ENCODE peak calls at places on chromosome 19, in six cellular contexts. R is GM12891, V is K562, P is HepG2, X is H1, I is GM12878. J is an unnamed sample.

GRCh38 chr19:22502766-22503165 is 80.6 kb upstream of the ZNF98 start:
- DNase-seq in X (no peak), I (no peak), P (no peak), V (no peak), R (no peak), J (no peak)

GRCh38 chr19:10544753-10545251 is 1.1 kb downstream of the ATG4D start:
- DNase-seq in X (no peak), R (no peak), I (no peak), P (no peak), V (peak; percentile 25), J (no peak)

GRCh38 chr19:6531956-6532243 is 1.1 kb downstream of the TNFSF9 start:
- DNase-seq in X (no peak), R (no peak), P (no peak), I (no peak), V (no peak), J (no peak)

GRCh38 chr19:33175886-33176669 is 18.1 kb upstream of the LRP3 start:
- DNase-seq in X (no peak), V (peak; percentile 34), I (no peak), R (no peak), P (peak; percentile 61), J (no peak)

GRCh38 chr19:5932593-5933262 is 18.7 kb downstream of the CAPS start:
- DNase-seq in V (no peak), P (no peak), X (no peak), I (no peak), R (no peak), J (no peak)

GRCh38 chr19:12666305-12667048 is at the start of the genes MAN2B1 and WDR83:
- DNase-seq in X (no peak), R (peak; percentile 89), V (peak; percentile 96), P (peak; percentile 65), I (no peak), J (peak; percentile 96)

GRCh38 chr19:10852098-10852800 is 4.0 kb downstream of the C19orf38 start:
- DNase-seq in I (no peak), V (no peak), R (no peak), P (peak; percentile 63), X (no peak), J (no peak)

GRCh38 chr19:14089412-14089661 is 1.2 kb downstream of the SAMD1 start:
- DNase-seq in R (no peak), P (no peak), V (no peak), X (no peak), I (no peak), J (no peak)

GRCh38 chr19:32917612-32917996 is 48.0 kb upstream of the SLC7A9 start:
- DNase-seq in I (no peak), X (no peak), V (no peak), P (no peak), R (no peak), J (no peak)

GRCh38 chr19:38277969-38278680 is 13.8 kb downstream of the SPINT2 start:
- DNase-seq in X (no peak), R (no peak), V (no peak), P (no peak), I (no peak), J (no peak)

GRCh38 chr19:13842294-13843103 is 34.4 kb upstream of the NANOS3 start:
- DNase-seq in R (peak; percentile 64), I (no peak), V (peak; percentile 89), X (no peak), P (no peak), J (peak; percentile 71)

GRCh38 chr19:48568345-48568886 is 16.4 kb downstream of the SULT2B1 start:
- DNase-seq in X (no peak), V (peak; percentile 52), P (peak; percentile 61), R (no peak), I (no peak), J (no peak)

GRCh38 chr19:3129112-3129511 is 6.7 kb upstream of the GNA15 start:
- DNase-seq in P (peak; percentile 35), X (no peak), I (no peak), V (no peak), R (no peak), J (no peak)

GRCh38 chr19:39951686-39952085 is 17.3 kb upstream of the FCGBP start:
- DNase-seq in V (no peak), P (no peak), I (no peak), X (no peak), R (no peak), J (no peak)

GRCh38 chr19:47598407-47599349 is 10.3 kb upstream of the BICRA start:
- DNase-seq in X (peak; percentile 86), P (peak; percentile 33), V (no peak), I (no peak), R (no peak), J (no peak)

GRCh38 chr19:39341122-39341719 is 1.0 kb upstream of the SAMD4B start:
- DNase-seq in R (no peak), P (no peak), V (peak; percentile 34), X (no peak), I (no peak), J (no peak)

GRCh38 chr19:39971380-39971841 is 446 bp downstream of the PSMC4 start:
- DNase-seq in V (peak; percentile 37), P (no peak), I (no peak), X (no peak), R (no peak), J (no peak)

GRCh38 chr19:42297034-42297433 is 4.9 kb upstream of the PRR19 start:
- DNase-seq in P (no peak), R (no peak), V (no peak), I (no peak), X (no peak), J (no peak)

GRCh38 chr19:33114302-33114701 is 17.6 kb upstream of the WDR88 start:
- DNase-seq in P (no peak), R (no peak), X (no peak), V (no peak), I (no peak), J (no peak)

GRCh38 chr19:6108721-6109633 is 1.3 kb downstream of the RFX2 start:
- DNase-seq in I (no peak), R (no peak), P (no peak), X (no peak), V (peak; percentile 44), J (no peak)

GRCh38 chr19:20039203-20039723 is at the start of gene ZNF682:
- DNase-seq in I (no peak), X (peak; percentile 93), R (peak; percentile 56), V (peak; percentile 37), P (peak; percentile 84), J (peak; percentile 54)

DNA sequence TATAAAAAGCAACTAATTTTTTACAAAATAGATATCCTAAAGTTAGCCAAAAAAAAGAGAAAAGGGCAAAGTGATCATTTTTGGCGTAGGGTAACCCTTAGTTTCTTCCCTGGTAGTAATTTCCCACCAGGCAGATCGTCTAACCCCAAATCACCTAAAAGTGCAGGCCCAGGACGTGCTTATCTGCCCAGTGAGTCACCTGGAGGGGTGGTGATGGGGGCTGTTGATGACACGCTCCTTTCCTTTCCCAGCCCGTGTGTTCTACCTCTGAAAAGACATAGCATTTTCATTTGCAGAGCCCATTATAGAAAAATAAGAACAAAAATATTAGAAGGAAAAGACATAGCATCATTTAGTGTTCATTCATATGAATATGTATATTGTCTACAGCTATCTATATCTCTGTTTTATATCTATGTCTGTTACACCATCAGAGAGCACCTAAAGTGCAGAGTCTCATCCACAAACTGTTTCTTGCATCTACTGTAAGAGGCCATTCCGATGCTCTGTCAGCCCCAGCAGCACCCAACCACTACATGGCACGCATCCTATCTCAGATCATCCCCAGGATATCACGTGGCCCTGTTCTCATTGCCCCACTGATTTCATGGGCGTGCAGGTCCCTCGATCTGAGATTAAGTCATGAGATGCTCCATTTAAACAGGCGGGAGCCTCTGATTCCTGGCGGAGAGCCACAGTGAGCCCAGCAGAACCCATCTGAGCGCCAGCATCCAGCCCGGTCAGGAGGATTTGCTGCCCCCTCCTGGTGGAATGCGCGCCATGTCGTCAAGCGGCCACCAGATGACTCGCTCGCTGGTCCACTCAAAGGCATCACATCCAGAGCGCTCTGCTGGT is 8.5 kb upstream of the LILRB3 start:
- DNase-seq in P (peak; percentile 80), R (peak; percentile 75), V (peak; percentile 82), I (no peak), X (peak; percentile 56), J (peak; percentile 70)
- TF ChIP-seq POLR2AphosphoS5 in P (no peak), R (no peak), V (no peak), I (no peak), X (no peak), J (no peak)

DNA sequence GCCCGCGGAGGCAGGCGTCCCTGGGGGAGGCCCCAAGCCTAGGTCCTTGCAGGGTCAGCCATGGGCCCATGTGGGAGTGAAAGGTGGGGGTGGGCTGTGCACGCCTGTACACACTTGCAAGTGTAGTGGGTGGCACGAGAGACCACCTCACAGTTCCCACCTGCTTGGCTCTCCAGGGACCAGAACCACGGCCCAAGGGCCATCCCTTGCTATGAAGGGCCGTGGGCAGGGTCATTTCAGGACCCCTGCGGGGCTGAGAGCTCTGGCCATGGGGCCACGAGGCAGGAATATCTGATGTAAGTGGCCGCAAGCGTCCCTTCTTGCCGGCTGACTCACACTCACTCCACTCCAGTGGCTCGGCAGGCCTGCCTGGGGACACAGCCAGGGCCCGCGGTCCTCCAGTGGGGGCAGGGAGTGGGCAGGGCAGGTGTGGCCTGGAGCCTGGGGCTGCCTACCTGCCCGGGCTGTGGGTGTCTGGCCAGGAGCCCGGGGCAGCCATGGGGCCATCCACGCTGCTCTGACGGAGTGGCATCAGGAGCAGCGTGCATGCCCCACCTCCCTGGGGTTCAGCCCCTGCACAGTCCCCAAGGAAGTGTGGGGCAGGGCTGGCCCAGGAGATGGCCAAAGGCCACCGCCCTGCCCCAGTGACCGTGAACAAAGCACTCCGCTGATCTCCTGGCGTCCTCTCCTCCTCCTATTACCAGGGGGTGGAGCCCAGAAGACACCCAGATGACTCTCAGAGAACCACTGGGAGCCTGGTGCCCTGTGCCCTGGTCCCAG is 8.6 kb upstream of the MKNK2 start:
- DNase-seq in I (no peak), X (no peak), P (peak; percentile 89), V (peak; percentile 65), R (no peak), J (no peak)
- TF ChIP-seq POLR2A in I (no peak), X (no peak), P (peak; percentile 88), V (peak; percentile 77), R (no peak), J (no peak)

GRCh38 chr19:18683109-18683954 is at the start of gene CRTC1:
- DNase-seq in P (peak; percentile 66), X (peak; percentile 46), V (peak; percentile 99), I (peak; percentile 39), R (peak; percentile 98), J (peak; percentile 96)
- TF ChIP-seq TAF1 in P (peak; percentile 60), X (peak; percentile 77), V (no peak), I (peak; percentile 82), R (peak; percentile 59), J (peak; percentile 58)

GRCh38 chr19:56594446-56594782 is 688 bp upstream of the ZNF71 start:
- DNase-seq in I (no peak), P (no peak), X (no peak), V (no peak), R (no peak), J (no peak)

GRCh38 chr19:56596676-56597075 is 1.6 kb downstream of the ZNF71 start:
- DNase-seq in P (no peak), X (no peak), R (no peak), V (no peak), I (no peak), J (no peak)

GRCh38 chr19:56597696-56598095 is 2.6 kb downstream of the ZNF71 start:
- DNase-seq in R (no peak), V (no peak), X (no peak), P (no peak), I (no peak), J (no peak)

GRCh38 chr19:56594783-56595547 is at the start of gene ZNF71:
- DNase-seq in X (peak; percentile 71), V (peak; percentile 11), R (peak; percentile 88), P (peak; percentile 58), I (peak; percentile 23), J (peak; percentile 91)

DNA sequence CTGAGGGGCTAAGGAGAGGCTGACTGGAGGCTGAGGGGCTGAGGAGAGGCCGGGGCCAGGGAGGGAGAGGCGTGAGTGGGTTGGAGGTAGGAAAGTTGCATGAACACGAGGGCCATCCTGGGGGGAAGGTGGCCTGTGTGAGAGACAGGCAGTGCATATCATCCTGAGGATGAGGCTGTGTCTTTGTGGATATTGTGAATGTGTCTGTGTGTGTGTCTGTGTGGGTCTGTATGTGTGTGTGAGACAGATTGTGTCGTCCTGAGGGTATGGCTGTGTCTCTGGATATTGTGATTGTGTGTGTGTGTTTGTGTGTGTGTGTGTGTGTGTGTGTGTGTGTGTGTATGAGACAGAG is 422 bp downstream of the ZNF71 start:
- DNase-seq in X (no peak), R (no peak), I (no peak), V (no peak), P (no peak), J (no peak)
- TF ChIP-seq POLR2AphosphoS5 in X (peak; percentile 38), R (no peak), I (no peak), V (no peak), P (no peak), J (no peak)